ENCODE peak calls at places on chromosomes 2 and 18, in ten cellular contexts. One of them, this sample, is unnamed.

GRCh38 chr18:51039138-51040112 is 9.4 kb downstream of the SMAD4 start:
- DNase-seq in upper lobe of right lung: no peak
- DNase-seq in adrenal gland: no peak
- DNase-seq in heart left ventricle: no peak
- DNase-seq in fibroblast of the aortic adventitia: peak; percentile 49
- DNase-seq in kidney epithelial cell: no peak
- DNase-seq in Panc1: no peak
- DNase-seq in cardiac fibroblast: peak; percentile 35
- DNase-seq in spleen: no peak
- DNase-seq in uterus: no peak
- DNase-seq in this sample: no peak

GRCh38 chr2:176188218-176188968 is at the start of gene HOXD1:
- DNase-seq in kidney epithelial cell: no peak
- DNase-seq in cardiac fibroblast: no peak
- DNase-seq in spleen: no peak
- DNase-seq in uterus: peak; percentile 49
- DNase-seq in fibroblast of the aortic adventitia: no peak
- DNase-seq in adrenal gland: peak; percentile 49
- DNase-seq in Panc1: no peak
- DNase-seq in heart left ventricle: peak; percentile 42
- DNase-seq in upper lobe of right lung: peak; percentile 90
- DNase-seq in this sample: peak; percentile 65

GRCh38 chr2:120303177-120303576 is 42.8 kb upstream of the INHBB start:
- DNase-seq in cardiac fibroblast: no peak
- DNase-seq in fibroblast of the aortic adventitia: no peak
- DNase-seq in upper lobe of right lung: no peak
- DNase-seq in adrenal gland: no peak
- DNase-seq in Panc1: no peak
- DNase-seq in kidney epithelial cell: no peak
- DNase-seq in uterus: no peak
- DNase-seq in spleen: no peak
- DNase-seq in heart left ventricle: no peak
- DNase-seq in this sample: no peak

GRCh38 chr2:81050580-81050979 is 746.0 kb upstream of the LRRTM1 start:
- DNase-seq in kidney epithelial cell: no peak
- DNase-seq in Panc1: no peak
- DNase-seq in fibroblast of the aortic adventitia: no peak
- DNase-seq in heart left ventricle: no peak
- DNase-seq in spleen: no peak
- DNase-seq in uterus: no peak
- DNase-seq in cardiac fibroblast: no peak
- DNase-seq in upper lobe of right lung: no peak
- DNase-seq in adrenal gland: no peak
- DNase-seq in this sample: no peak

GRCh38 chr2:25894135-25894830 is 16.0 kb upstream of the ASXL2 start:
- DNase-seq in adrenal gland: peak; percentile 55
- DNase-seq in kidney epithelial cell: no peak
- DNase-seq in upper lobe of right lung: peak; percentile 22
- DNase-seq in fibroblast of the aortic adventitia: peak; percentile 49
- DNase-seq in spleen: no peak
- DNase-seq in Panc1: no peak
- DNase-seq in uterus: no peak
- DNase-seq in cardiac fibroblast: peak; percentile 73
- DNase-seq in heart left ventricle: peak; percentile 34
- DNase-seq in this sample: peak; percentile 57

GRCh38 chr2:11807156-11808015 is 61.0 kb downstream of the LPIN1 start:
- DNase-seq in cardiac fibroblast: no peak
- DNase-seq in uterus: no peak
- DNase-seq in spleen: no peak
- DNase-seq in heart left ventricle: no peak
- DNase-seq in Panc1: no peak
- DNase-seq in kidney epithelial cell: no peak
- DNase-seq in fibroblast of the aortic adventitia: no peak
- DNase-seq in upper lobe of right lung: no peak
- DNase-seq in adrenal gland: peak; percentile 58
- DNase-seq in this sample: no peak

GRCh38 chr2:126720647-126721046 is 64.7 kb downstream of the GYPC start:
- DNase-seq in kidney epithelial cell: no peak
- DNase-seq in upper lobe of right lung: no peak
- DNase-seq in adrenal gland: no peak
- DNase-seq in Panc1: no peak
- DNase-seq in cardiac fibroblast: no peak
- DNase-seq in fibroblast of the aortic adventitia: no peak
- DNase-seq in spleen: no peak
- DNase-seq in heart left ventricle: no peak
- DNase-seq in uterus: no peak
- DNase-seq in this sample: no peak

GRCh38 chr18:33987206-33987605 is 237.5 kb downstream of the NOL4 start:
- DNase-seq in uterus: no peak
- DNase-seq in adrenal gland: no peak
- DNase-seq in cardiac fibroblast: no peak
- DNase-seq in upper lobe of right lung: no peak
- DNase-seq in heart left ventricle: no peak
- DNase-seq in spleen: no peak
- DNase-seq in kidney epithelial cell: no peak
- DNase-seq in Panc1: no peak
- DNase-seq in fibroblast of the aortic adventitia: no peak
- DNase-seq in this sample: no peak

GRCh38 chr2:63537306-63537705 is 51.0 kb downstream of the WDPCP start:
- DNase-seq in spleen: no peak
- DNase-seq in kidney epithelial cell: peak; percentile 26
- DNase-seq in fibroblast of the aortic adventitia: no peak
- DNase-seq in cardiac fibroblast: no peak
- DNase-seq in uterus: no peak
- DNase-seq in upper lobe of right lung: no peak
- DNase-seq in heart left ventricle: no peak
- DNase-seq in adrenal gland: no peak
- DNase-seq in Panc1: no peak
- DNase-seq in this sample: no peak

GRCh38 chr2:26978061-26978596 is 7.7 kb downstream of the MAPRE3 start:
- DNase-seq in adrenal gland: no peak
- DNase-seq in fibroblast of the aortic adventitia: peak; percentile 29
- DNase-seq in spleen: no peak
- DNase-seq in heart left ventricle: peak; percentile 36
- DNase-seq in uterus: no peak
- DNase-seq in upper lobe of right lung: peak; percentile 86
- DNase-seq in kidney epithelial cell: no peak
- DNase-seq in cardiac fibroblast: no peak
- DNase-seq in Panc1: no peak
- DNase-seq in this sample: no peak

GRCh38 chr2:10422732-10423399 is 25.3 kb downstream of the ODC1 start:
- DNase-seq in fibroblast of the aortic adventitia: no peak
- DNase-seq in uterus: no peak
- DNase-seq in upper lobe of right lung: no peak
- DNase-seq in cardiac fibroblast: no peak
- DNase-seq in spleen: peak; percentile 57
- DNase-seq in Panc1: no peak
- DNase-seq in heart left ventricle: no peak
- DNase-seq in kidney epithelial cell: no peak
- DNase-seq in adrenal gland: no peak
- DNase-seq in this sample: no peak

DNA sequence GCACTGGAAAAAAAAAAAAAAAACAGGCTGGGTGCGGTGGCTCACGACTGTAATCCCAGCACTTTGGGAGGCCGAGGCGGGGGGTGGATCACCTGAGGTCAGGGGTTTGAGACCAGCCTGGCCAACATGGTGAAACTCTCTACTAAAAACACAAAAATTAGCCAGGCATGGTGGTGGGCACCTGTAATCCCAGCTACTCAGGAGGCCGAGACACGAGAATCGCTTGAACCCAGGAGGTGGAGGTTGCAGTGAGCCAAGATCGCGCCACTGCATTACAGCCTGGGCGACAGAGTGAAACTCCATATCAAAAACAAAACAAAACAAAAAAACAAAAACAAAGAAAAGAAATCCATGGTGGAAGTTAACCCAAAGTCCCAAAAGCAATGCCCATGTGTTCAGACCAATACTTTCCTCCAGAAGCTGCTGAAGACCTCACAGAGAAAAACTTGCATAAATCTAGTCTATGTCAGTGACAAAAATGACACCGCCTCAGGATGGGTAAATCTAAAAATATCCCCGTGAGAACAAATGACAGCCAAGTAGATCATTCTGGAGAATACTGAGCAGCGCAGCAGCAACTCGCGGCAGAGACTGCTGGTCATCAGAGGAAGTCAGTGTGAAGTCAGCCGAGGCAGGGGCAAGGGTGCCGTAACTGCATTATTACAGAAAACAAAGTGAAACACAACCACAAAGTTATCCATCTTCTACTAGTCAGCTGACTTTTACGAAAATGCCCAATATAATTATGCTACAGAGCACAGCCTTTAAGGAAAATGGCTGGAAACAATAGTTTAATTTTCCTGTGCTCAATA is 41.0 kb downstream of the LPIN2 start:
- DNase-seq in kidney epithelial cell: no peak
- DNase-seq in cardiac fibroblast: no peak
- DNase-seq in upper lobe of right lung: peak; percentile 71
- DNase-seq in Panc1: no peak
- DNase-seq in spleen: peak; percentile 93
- DNase-seq in adrenal gland: peak; percentile 66
- DNase-seq in fibroblast of the aortic adventitia: no peak
- DNase-seq in uterus: peak; percentile 42
- DNase-seq in heart left ventricle: peak; percentile 61
- DNase-seq in this sample: no peak
- H3K4me3 ChIP-seq in kidney epithelial cell: no peak overlapping the region
- H3K4me3 ChIP-seq in cardiac fibroblast: no peak overlapping the region
- H3K4me3 ChIP-seq in upper lobe of right lung: peak overlapping the region; percentile 23
- H3K4me3 ChIP-seq in Panc1: no peak overlapping the region
- H3K4me3 ChIP-seq in spleen: peak overlapping the region; percentile 5
- H3K4me3 ChIP-seq in adrenal gland: no peak overlapping the region
- H3K4me3 ChIP-seq in fibroblast of the aortic adventitia: no peak overlapping the region
- H3K4me3 ChIP-seq in uterus: no peak overlapping the region
- H3K4me3 ChIP-seq in heart left ventricle: peak overlapping the region; percentile 34
- H3K4me3 ChIP-seq in this sample: no peak overlapping the region

GRCh38 chr18:69402219-69402989 is 1.7 kb downstream of the DOK6 start:
- DNase-seq in Panc1: no peak
- DNase-seq in cardiac fibroblast: no peak
- DNase-seq in upper lobe of right lung: no peak
- DNase-seq in kidney epithelial cell: no peak
- DNase-seq in adrenal gland: no peak
- DNase-seq in spleen: no peak
- DNase-seq in heart left ventricle: no peak
- DNase-seq in uterus: no peak
- DNase-seq in fibroblast of the aortic adventitia: peak; percentile 2
- DNase-seq in this sample: no peak
- H3K4me3 ChIP-seq in Panc1: no peak overlapping the region
- H3K4me3 ChIP-seq in cardiac fibroblast: no peak overlapping the region
- H3K4me3 ChIP-seq in upper lobe of right lung: peak overlapping the region; percentile 53
- H3K4me3 ChIP-seq in kidney epithelial cell: no peak overlapping the region
- H3K4me3 ChIP-seq in adrenal gland: no peak overlapping the region
- H3K4me3 ChIP-seq in spleen: peak overlapping the region; percentile 46
- H3K4me3 ChIP-seq in heart left ventricle: peak overlapping the region; percentile 57
- H3K4me3 ChIP-seq in uterus: peak overlapping the region; percentile 31
- H3K4me3 ChIP-seq in fibroblast of the aortic adventitia: peak overlapping the region; percentile 69
- H3K4me3 ChIP-seq in this sample: no peak overlapping the region

DNA sequence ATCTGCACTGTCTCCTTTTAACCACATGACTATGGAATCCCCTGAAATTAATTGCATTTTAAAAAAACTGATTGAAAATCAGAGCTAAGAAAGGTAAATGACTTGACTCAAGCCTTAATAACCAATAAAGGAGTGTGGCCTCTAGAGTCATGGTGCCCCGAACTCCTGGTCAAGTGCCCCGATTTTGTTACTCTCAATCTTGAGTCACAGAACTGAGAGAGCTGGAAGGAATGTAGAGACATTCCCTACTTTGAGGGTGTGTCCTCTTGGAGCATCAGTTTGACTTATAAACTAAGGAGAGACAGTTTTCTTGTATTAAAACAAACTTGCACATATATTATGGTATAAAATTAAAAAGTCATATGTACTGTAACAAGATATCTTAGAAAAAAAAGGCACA is 2.4 kb downstream of the WDR43 start:
- DNase-seq in uterus: no peak
- DNase-seq in kidney epithelial cell: no peak
- DNase-seq in Panc1: no peak
- DNase-seq in heart left ventricle: no peak
- DNase-seq in cardiac fibroblast: no peak
- DNase-seq in spleen: no peak
- DNase-seq in fibroblast of the aortic adventitia: peak; percentile 54
- DNase-seq in upper lobe of right lung: no peak
- DNase-seq in adrenal gland: no peak
- DNase-seq in this sample: peak; percentile 43
- H3K4me3 ChIP-seq in uterus: no peak overlapping the region
- H3K4me3 ChIP-seq in kidney epithelial cell: no peak overlapping the region
- H3K4me3 ChIP-seq in Panc1: peak overlapping the region; percentile 90
- H3K4me3 ChIP-seq in heart left ventricle: no peak overlapping the region
- H3K4me3 ChIP-seq in cardiac fibroblast: no peak overlapping the region
- H3K4me3 ChIP-seq in spleen: no peak overlapping the region
- H3K4me3 ChIP-seq in fibroblast of the aortic adventitia: peak overlapping the region; percentile 20
- H3K4me3 ChIP-seq in upper lobe of right lung: no peak overlapping the region
- H3K4me3 ChIP-seq in adrenal gland: no peak overlapping the region
- H3K4me3 ChIP-seq in this sample: peak overlapping the region; percentile 94

GRCh38 chr2:229178117-229178516 is 93.0 kb downstream of the PID1 start:
- DNase-seq in uterus: no peak
- DNase-seq in fibroblast of the aortic adventitia: no peak
- DNase-seq in heart left ventricle: no peak
- DNase-seq in upper lobe of right lung: no peak
- DNase-seq in cardiac fibroblast: no peak
- DNase-seq in kidney epithelial cell: no peak
- DNase-seq in spleen: no peak
- DNase-seq in Panc1: no peak
- DNase-seq in adrenal gland: no peak
- DNase-seq in this sample: no peak
- H3K4me3 ChIP-seq in uterus: no peak overlapping the region
- H3K4me3 ChIP-seq in fibroblast of the aortic adventitia: no peak overlapping the region
- H3K4me3 ChIP-seq in heart left ventricle: no peak overlapping the region
- H3K4me3 ChIP-seq in upper lobe of right lung: no peak overlapping the region
- H3K4me3 ChIP-seq in cardiac fibroblast: no peak overlapping the region
- H3K4me3 ChIP-seq in kidney epithelial cell: no peak overlapping the region
- H3K4me3 ChIP-seq in spleen: no peak overlapping the region
- H3K4me3 ChIP-seq in Panc1: no peak overlapping the region
- H3K4me3 ChIP-seq in adrenal gland: no peak overlapping the region
- H3K4me3 ChIP-seq in this sample: no peak overlapping the region

GRCh38 chr2:159051133-159051532 is 82.7 kb downstream of the TANC1 start:
- DNase-seq in Panc1: no peak
- DNase-seq in cardiac fibroblast: no peak
- DNase-seq in upper lobe of right lung: no peak
- DNase-seq in spleen: no peak
- DNase-seq in fibroblast of the aortic adventitia: no peak
- DNase-seq in kidney epithelial cell: no peak
- DNase-seq in heart left ventricle: no peak
- DNase-seq in uterus: no peak
- DNase-seq in adrenal gland: no peak
- DNase-seq in this sample: no peak
- H3K4me3 ChIP-seq in Panc1: no peak overlapping the region
- H3K4me3 ChIP-seq in cardiac fibroblast: no peak overlapping the region
- H3K4me3 ChIP-seq in upper lobe of right lung: no peak overlapping the region
- H3K4me3 ChIP-seq in spleen: no peak overlapping the region
- H3K4me3 ChIP-seq in fibroblast of the aortic adventitia: no peak overlapping the region
- H3K4me3 ChIP-seq in kidney epithelial cell: no peak overlapping the region
- H3K4me3 ChIP-seq in heart left ventricle: no peak overlapping the region
- H3K4me3 ChIP-seq in uterus: no peak overlapping the region
- H3K4me3 ChIP-seq in adrenal gland: no peak overlapping the region
- H3K4me3 ChIP-seq in this sample: no peak overlapping the region

GRCh38 chr2:210162466-210163124 is 8.6 kb downstream of the KANSL1L start:
- DNase-seq in cardiac fibroblast: no peak
- DNase-seq in heart left ventricle: no peak
- DNase-seq in spleen: no peak
- DNase-seq in kidney epithelial cell: no peak
- DNase-seq in upper lobe of right lung: no peak
- DNase-seq in fibroblast of the aortic adventitia: no peak
- DNase-seq in adrenal gland: no peak
- DNase-seq in Panc1: no peak
- DNase-seq in uterus: no peak
- DNase-seq in this sample: no peak
- H3K4me3 ChIP-seq in cardiac fibroblast: no peak overlapping the region
- H3K4me3 ChIP-seq in heart left ventricle: no peak overlapping the region
- H3K4me3 ChIP-seq in spleen: no peak overlapping the region
- H3K4me3 ChIP-seq in kidney epithelial cell: no peak overlapping the region
- H3K4me3 ChIP-seq in upper lobe of right lung: no peak overlapping the region
- H3K4me3 ChIP-seq in fibroblast of the aortic adventitia: no peak overlapping the region
- H3K4me3 ChIP-seq in adrenal gland: no peak overlapping the region
- H3K4me3 ChIP-seq in Panc1: no peak overlapping the region
- H3K4me3 ChIP-seq in uterus: no peak overlapping the region
- H3K4me3 ChIP-seq in this sample: no peak overlapping the region